ENCODE peak calls at places on chromosomes 2 and 18, in eight cellular contexts. One of them, this sample, is unnamed.
A peak's percentile ranks its signal among the peaks of the same experiment; 100 is the strongest.

GRCh38 chr2:219824996-219825395 is 197.6 kb downstream of the SLC4A3 start:
- DNase-seq in gastrocnemius medialis: no peak
- DNase-seq in Panc1: no peak
- DNase-seq in IMR-90: no peak
- DNase-seq in neuronal stem cell: no peak
- DNase-seq in cardiac muscle cell: no peak
- DNase-seq in heart right ventricle: no peak
- DNase-seq in SJSA1: no peak
- DNase-seq in this sample: no peak

GRCh38 chr2:46002507-46002883 is 294.7 kb upstream of the EPAS1 start:
- DNase-seq in gastrocnemius medialis: no peak
- DNase-seq in Panc1: no peak
- DNase-seq in IMR-90: peak; percentile 79
- DNase-seq in neuronal stem cell: no peak
- DNase-seq in cardiac muscle cell: peak; percentile 72
- DNase-seq in heart right ventricle: no peak
- DNase-seq in SJSA1: no peak
- DNase-seq in this sample: no peak

GRCh38 chr18:2348003-2348402 is 223.3 kb downstream of the METTL4 start:
- DNase-seq in gastrocnemius medialis: no peak
- DNase-seq in Panc1: no peak
- DNase-seq in IMR-90: no peak
- DNase-seq in neuronal stem cell: no peak
- DNase-seq in cardiac muscle cell: no peak
- DNase-seq in heart right ventricle: no peak
- DNase-seq in SJSA1: no peak
- DNase-seq in this sample: no peak

GRCh38 chr18:36191711-36192110 is 4.4 kb downstream of the MOCOS start:
- DNase-seq in gastrocnemius medialis: no peak
- DNase-seq in Panc1: no peak
- DNase-seq in IMR-90: no peak
- DNase-seq in neuronal stem cell: no peak
- DNase-seq in cardiac muscle cell: no peak
- DNase-seq in heart right ventricle: no peak
- DNase-seq in SJSA1: no peak
- DNase-seq in this sample: no peak

GRCh38 chr2:191626497-191627151 is 51.3 kb upstream of the NABP1 start:
- DNase-seq in gastrocnemius medialis: no peak
- DNase-seq in Panc1: no peak
- DNase-seq in IMR-90: peak; percentile 85
- DNase-seq in neuronal stem cell: no peak
- DNase-seq in cardiac muscle cell: peak; percentile 62
- DNase-seq in heart right ventricle: no peak
- DNase-seq in SJSA1: peak; percentile 58
- DNase-seq in this sample: no peak

GRCh38 chr18:63074987-63075404 is 244.6 kb downstream of the BCL2 start:
- DNase-seq in gastrocnemius medialis: peak; percentile 56
- DNase-seq in Panc1: no peak
- DNase-seq in IMR-90: peak; percentile 16
- DNase-seq in neuronal stem cell: peak; percentile 53
- DNase-seq in cardiac muscle cell: peak; percentile 50
- DNase-seq in heart right ventricle: peak; percentile 78
- DNase-seq in SJSA1: peak; percentile 69
- DNase-seq in this sample: peak; percentile 44

GRCh38 chr2:62578837-62579640 is 73.0 kb upstream of the TMEM17 start:
- DNase-seq in gastrocnemius medialis: no peak
- DNase-seq in Panc1: peak; percentile 78
- DNase-seq in IMR-90: peak; percentile 87
- DNase-seq in neuronal stem cell: no peak
- DNase-seq in cardiac muscle cell: no peak
- DNase-seq in heart right ventricle: no peak
- DNase-seq in SJSA1: peak; percentile 64
- DNase-seq in this sample: no peak

GRCh38 chr2:203594541-203594940 is 59.4 kb upstream of the RAPH1 start:
- DNase-seq in gastrocnemius medialis: no peak
- DNase-seq in Panc1: no peak
- DNase-seq in IMR-90: peak; percentile 68
- DNase-seq in neuronal stem cell: no peak
- DNase-seq in cardiac muscle cell: peak; percentile 54
- DNase-seq in heart right ventricle: no peak
- DNase-seq in SJSA1: no peak
- DNase-seq in this sample: no peak

GRCh38 chr18:13139885-13140450 is 78.6 kb upstream of the LDLRAD4 start:
- DNase-seq in gastrocnemius medialis: no peak
- DNase-seq in Panc1: no peak
- DNase-seq in IMR-90: no peak
- DNase-seq in neuronal stem cell: no peak
- DNase-seq in cardiac muscle cell: no peak
- DNase-seq in heart right ventricle: no peak
- DNase-seq in SJSA1: no peak
- DNase-seq in this sample: no peak

GRCh38 chr2:219362524-219363164 is 25.1 kb downstream of the DNPEP start:
- DNase-seq in gastrocnemius medialis: peak; percentile 90
- DNase-seq in Panc1: no peak
- DNase-seq in IMR-90: peak; percentile 99
- DNase-seq in neuronal stem cell: no peak
- DNase-seq in cardiac muscle cell: peak; percentile 96
- DNase-seq in heart right ventricle: peak; percentile 58
- DNase-seq in SJSA1: peak; percentile 37
- DNase-seq in this sample: no peak

GRCh38 chr2:3291750-3292149 is 85.9 kb downstream of the EIPR1 start:
- DNase-seq in gastrocnemius medialis: no peak
- DNase-seq in Panc1: no peak
- DNase-seq in IMR-90: no peak
- DNase-seq in neuronal stem cell: no peak
- DNase-seq in cardiac muscle cell: no peak
- DNase-seq in heart right ventricle: no peak
- DNase-seq in SJSA1: no peak
- DNase-seq in this sample: no peak

GRCh38 chr18:65352183-65352582 is 398.6 kb upstream of the CDH7 start:
- DNase-seq in gastrocnemius medialis: no peak
- DNase-seq in Panc1: no peak
- DNase-seq in IMR-90: no peak
- DNase-seq in neuronal stem cell: no peak
- DNase-seq in cardiac muscle cell: no peak
- DNase-seq in heart right ventricle: no peak
- DNase-seq in SJSA1: no peak
- DNase-seq in this sample: no peak

GRCh38 chr2:67828066-67828465 is 234.7 kb downstream of the C1D start:
- DNase-seq in gastrocnemius medialis: no peak
- DNase-seq in Panc1: no peak
- DNase-seq in IMR-90: no peak
- DNase-seq in neuronal stem cell: no peak
- DNase-seq in cardiac muscle cell: no peak
- DNase-seq in heart right ventricle: no peak
- DNase-seq in SJSA1: no peak
- DNase-seq in this sample: no peak

GRCh38 chr2:182625814-182626213 is 90.2 kb upstream of the DNAJC10 start:
- DNase-seq in gastrocnemius medialis: no peak
- DNase-seq in Panc1: no peak
- DNase-seq in IMR-90: no peak
- DNase-seq in neuronal stem cell: no peak
- DNase-seq in cardiac muscle cell: no peak
- DNase-seq in heart right ventricle: no peak
- DNase-seq in SJSA1: no peak
- DNase-seq in this sample: no peak

GRCh38 chr2:189116984-189117383 is 62.6 kb downstream of the COL5A2 start:
- DNase-seq in gastrocnemius medialis: no peak
- DNase-seq in Panc1: no peak
- DNase-seq in IMR-90: peak; percentile 38
- DNase-seq in neuronal stem cell: no peak
- DNase-seq in cardiac muscle cell: peak; percentile 45
- DNase-seq in heart right ventricle: no peak
- DNase-seq in SJSA1: no peak
- DNase-seq in this sample: no peak

GRCh38 chr2:110638976-110639695 is 38.7 kb downstream of the BUB1 start:
- DNase-seq in gastrocnemius medialis: no peak
- DNase-seq in Panc1: no peak
- DNase-seq in IMR-90: no peak
- DNase-seq in neuronal stem cell: no peak
- DNase-seq in cardiac muscle cell: peak; percentile 10
- DNase-seq in heart right ventricle: no peak
- DNase-seq in SJSA1: no peak
- DNase-seq in this sample: no peak

GRCh38 chr2:225893151-225893550 is 493.6 kb downstream of the NYAP2 start:
- DNase-seq in gastrocnemius medialis: no peak
- DNase-seq in Panc1: no peak
- DNase-seq in IMR-90: no peak
- DNase-seq in neuronal stem cell: no peak
- DNase-seq in cardiac muscle cell: no peak
- DNase-seq in heart right ventricle: no peak
- DNase-seq in SJSA1: no peak
- DNase-seq in this sample: no peak

GRCh38 chr2:100999995-101000394 is 2.1 kb upstream of the RPL31 start:
- DNase-seq in gastrocnemius medialis: no peak
- DNase-seq in Panc1: no peak
- DNase-seq in IMR-90: no peak
- DNase-seq in neuronal stem cell: no peak
- DNase-seq in cardiac muscle cell: no peak
- DNase-seq in heart right ventricle: no peak
- DNase-seq in SJSA1: no peak
- DNase-seq in this sample: no peak

GRCh38 chr2:9951522-9952285 is at the start of gene GRHL1:
- DNase-seq in gastrocnemius medialis: peak; percentile 84
- DNase-seq in Panc1: peak; percentile 24
- DNase-seq in IMR-90: peak; percentile 86
- DNase-seq in neuronal stem cell: peak; percentile 93
- DNase-seq in cardiac muscle cell: peak; percentile 94
- DNase-seq in heart right ventricle: peak; percentile 90
- DNase-seq in SJSA1: peak; percentile 87
- DNase-seq in this sample: peak; percentile 89

GRCh38 chr2:96841707-96842495 is 1.9 kb downstream of the ANKRD23 start:
- DNase-seq in gastrocnemius medialis: no peak
- DNase-seq in Panc1: no peak
- DNase-seq in IMR-90: no peak
- DNase-seq in neuronal stem cell: no peak
- DNase-seq in cardiac muscle cell: no peak
- DNase-seq in heart right ventricle: no peak
- DNase-seq in SJSA1: no peak
- DNase-seq in this sample: no peak
- H3K4me3 ChIP-seq in gastrocnemius medialis: peak overlapping the region; percentile 58
- H3K4me3 ChIP-seq in Panc1: no peak overlapping the region
- H3K4me3 ChIP-seq in IMR-90: no peak overlapping the region
- H3K4me3 ChIP-seq in neuronal stem cell: no peak overlapping the region
- H3K4me3 ChIP-seq in cardiac muscle cell: no peak overlapping the region
- H3K4me3 ChIP-seq in heart right ventricle: no peak overlapping the region
- H3K4me3 ChIP-seq in SJSA1: no peak overlapping the region
- H3K4me3 ChIP-seq in this sample: no peak overlapping the region

GRCh38 chr2:47295133-47295980 is 107.6 kb upstream of the MSH2 start:
- DNase-seq in gastrocnemius medialis: no peak
- DNase-seq in Panc1: no peak
- DNase-seq in IMR-90: no peak
- DNase-seq in neuronal stem cell: no peak
- DNase-seq in cardiac muscle cell: no peak
- DNase-seq in heart right ventricle: no peak
- DNase-seq in SJSA1: no peak
- DNase-seq in this sample: no peak
- H3K4me1 ChIP-seq in gastrocnemius medialis: peaks cover under 1% of the 10 kb centered on the region
- H3K4me1 ChIP-seq in Panc1: no peaks in the 10 kb centered on the region
- H3K4me1 ChIP-seq in IMR-90: no peaks in the 10 kb centered on the region
- H3K4me1 ChIP-seq in neuronal stem cell: peaks cover 13% of the 10 kb centered on the region
- H3K4me1 ChIP-seq in cardiac muscle cell: no peaks in the 10 kb centered on the region
- H3K4me1 ChIP-seq in heart right ventricle: no peaks in the 10 kb centered on the region
- H3K4me1 ChIP-seq in SJSA1: peaks cover 14% of the 10 kb centered on the region
- H3K4me1 ChIP-seq in this sample: no peaks in the 10 kb centered on the region

DNA sequence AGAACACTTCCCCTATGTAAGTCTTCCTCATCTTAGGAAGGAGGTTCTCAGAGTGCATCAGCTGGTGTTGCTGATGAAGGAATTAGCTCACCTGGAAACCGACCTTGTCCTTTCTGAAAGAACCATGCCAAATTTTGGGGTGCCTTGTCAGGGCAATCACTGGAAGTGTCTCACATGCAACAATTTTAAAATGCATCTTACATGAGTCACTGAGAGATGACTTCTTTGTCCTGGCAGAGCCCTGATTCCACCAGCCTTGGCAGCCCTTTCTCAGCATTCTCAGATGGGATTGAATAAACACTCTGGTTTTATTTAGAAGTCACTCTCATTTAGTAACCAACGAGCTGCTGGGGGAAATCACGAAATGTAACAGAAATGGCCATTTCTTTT is 3.8 kb upstream of the ATP8B1 start:
- DNase-seq in gastrocnemius medialis: no peak
- DNase-seq in Panc1: no peak
- DNase-seq in IMR-90: peak; percentile 89
- DNase-seq in neuronal stem cell: no peak
- DNase-seq in cardiac muscle cell: peak; percentile 40
- DNase-seq in heart right ventricle: peak; percentile 44
- DNase-seq in SJSA1: peak; percentile 87
- DNase-seq in this sample: no peak
- H3K4me3 ChIP-seq in gastrocnemius medialis: no peak overlapping the region
- H3K4me3 ChIP-seq in Panc1: no peak overlapping the region
- H3K4me3 ChIP-seq in IMR-90: no peak overlapping the region
- H3K4me3 ChIP-seq in neuronal stem cell: no peak overlapping the region
- H3K4me3 ChIP-seq in cardiac muscle cell: no peak overlapping the region
- H3K4me3 ChIP-seq in heart right ventricle: no peak overlapping the region
- H3K4me3 ChIP-seq in SJSA1: no peak overlapping the region
- H3K4me3 ChIP-seq in this sample: no peak overlapping the region

GRCh38 chr2:172458561-172459124 is 31.3 kb downstream of the ITGA6 start:
- DNase-seq in gastrocnemius medialis: no peak
- DNase-seq in Panc1: no peak
- DNase-seq in IMR-90: no peak
- DNase-seq in neuronal stem cell: no peak
- DNase-seq in cardiac muscle cell: no peak
- DNase-seq in heart right ventricle: no peak
- DNase-seq in SJSA1: no peak
- DNase-seq in this sample: no peak
- H3K4me1 ChIP-seq in gastrocnemius medialis: peaks cover 8% of the 10 kb centered on the region
- H3K4me1 ChIP-seq in Panc1: peaks cover 16% of the 10 kb centered on the region
- H3K4me1 ChIP-seq in IMR-90: peaks cover 6% of the 10 kb centered on the region
- H3K4me1 ChIP-seq in neuronal stem cell: peaks cover 21% of the 10 kb centered on the region
- H3K4me1 ChIP-seq in cardiac muscle cell: no peaks in the 10 kb centered on the region
- H3K4me1 ChIP-seq in heart right ventricle: peaks cover 94% of the 10 kb centered on the region
- H3K4me1 ChIP-seq in SJSA1: peaks cover 66% of the 10 kb centered on the region
- H3K4me1 ChIP-seq in this sample: peaks cover 89% of the 10 kb centered on the region

DNA sequence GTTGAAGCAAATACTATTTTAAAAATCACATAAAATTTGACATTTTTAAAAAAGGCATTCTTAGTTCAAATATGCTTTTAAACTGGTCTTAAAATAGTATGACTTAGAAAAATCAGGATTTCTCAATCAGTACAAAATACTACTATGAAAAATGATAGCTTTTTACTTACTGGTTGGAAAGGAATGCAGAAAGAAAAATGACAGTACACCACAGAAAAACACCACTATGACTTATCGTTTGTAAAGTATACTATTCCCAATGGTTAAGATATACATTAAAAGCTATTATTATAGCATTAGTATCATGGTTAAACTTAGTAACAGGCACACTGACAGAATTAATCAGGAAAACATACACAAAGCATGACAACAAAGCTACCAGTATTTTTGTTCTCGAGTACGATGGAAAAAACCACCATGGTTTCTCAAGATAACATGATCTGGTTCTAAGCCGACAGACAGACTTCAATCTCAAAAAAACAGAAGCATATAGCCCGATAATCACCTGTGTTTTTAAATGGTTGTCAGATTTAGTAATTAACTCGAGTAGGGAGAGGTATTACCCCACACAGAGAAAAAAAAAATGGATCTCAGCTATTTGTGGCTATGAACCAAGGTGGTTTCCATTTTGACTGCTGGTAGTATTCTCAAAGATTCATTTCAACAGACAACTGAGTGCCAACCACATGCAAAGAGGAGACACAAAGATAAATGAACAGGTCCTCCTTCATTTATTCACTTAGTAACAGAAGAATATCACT is 39.1 kb downstream of the CUL3 start:
- DNase-seq in gastrocnemius medialis: no peak
- DNase-seq in Panc1: no peak
- DNase-seq in IMR-90: peak; percentile 87
- DNase-seq in neuronal stem cell: no peak
- DNase-seq in cardiac muscle cell: peak; percentile 32
- DNase-seq in heart right ventricle: no peak
- DNase-seq in SJSA1: no peak
- DNase-seq in this sample: no peak
- H3K4me3 ChIP-seq in gastrocnemius medialis: peak overlapping the region; percentile 0
- H3K4me3 ChIP-seq in Panc1: no peak overlapping the region
- H3K4me3 ChIP-seq in IMR-90: no peak overlapping the region
- H3K4me3 ChIP-seq in neuronal stem cell: no peak overlapping the region
- H3K4me3 ChIP-seq in cardiac muscle cell: no peak overlapping the region
- H3K4me3 ChIP-seq in heart right ventricle: no peak overlapping the region
- H3K4me3 ChIP-seq in SJSA1: no peak overlapping the region
- H3K4me3 ChIP-seq in this sample: no peak overlapping the region